ENCODE peak calls at places on chromosomes 13 and 19, in ten cellular contexts. Z, N, H, G, K, P, F, C, W and T are unnamed samples.

GRCh38 chr19:48795855-48796142 is 15.0 kb downstream of the BCAT2 start:
- DNase-seq in Z (no peak), C (no peak), G (no peak), F (no peak), P (no peak), K (no peak), N (no peak), H (peak; percentile 81), W (no peak), T (no peak)

GRCh38 chr19:48631254-48631653 is 5.9 kb downstream of the DBP start:
- DNase-seq in K (no peak), H (no peak), C (no peak), P (no peak), F (no peak), Z (no peak), W (no peak), G (no peak), N (no peak), T (no peak)

GRCh38 chr13:94195715-94196114 is 283.8 kb downstream of the DCT start:
- DNase-seq in G (peak; percentile 96), W (no peak), H (no peak), Z (no peak), C (no peak), N (no peak), F (peak; percentile 77), K (peak; percentile 13), P (peak; percentile 97), T (no peak)

GRCh38 chr19:48196933-48197665 is 26.6 kb downstream of the ZSWIM9 start:
- DNase-seq in K (peak; percentile 57), F (no peak), G (no peak), H (no peak), C (no peak), P (no peak), N (peak; percentile 25), Z (no peak), W (no peak), T (no peak)

GRCh38 chr13:27018230-27018875 is 153.3 kb downstream of the USP12 start:
- DNase-seq in Z (no peak), C (no peak), K (no peak), G (no peak), H (no peak), W (no peak), P (no peak), N (no peak), F (peak; percentile 93), T (peak; percentile 34)

GRCh38 chr19:12065100-12065538 is 588 bp downstream of the ZNF844 start:
- DNase-seq in F (peak; percentile 65), K (peak; percentile 45), P (peak; percentile 15), N (no peak), C (peak; percentile 33), G (peak; percentile 38), Z (no peak), W (no peak), H (no peak), T (no peak)

GRCh38 chr13:112532837-112533745 is 54.9 kb downstream of the TUBGCP3 start:
- DNase-seq in F (no peak), C (peak; percentile 5), W (peak; percentile 42), H (no peak), N (peak; percentile 55), Z (no peak), G (no peak), K (no peak), P (no peak), T (no peak)

GRCh38 chr13:102251817-102252216 is 150.0 kb downstream of the FGF14 start:
- DNase-seq in K (no peak), Z (no peak), W (no peak), G (no peak), N (peak; percentile 30), H (no peak), F (no peak), C (no peak), P (no peak), T (no peak)

GRCh38 chr13:41652735-41653361 is 195.5 kb downstream of the RGCC start:
- DNase-seq in G (peak; percentile 79), N (peak; percentile 60), F (peak; percentile 84), W (peak; percentile 47), C (peak; percentile 50), Z (no peak), K (peak; percentile 14), H (no peak), P (no peak), T (no peak)

GRCh38 chr19:43768273-43769050 is 12.3 kb downstream of the KCNN4 start:
- DNase-seq in W (no peak), N (no peak), G (no peak), P (no peak), K (no peak), H (no peak), C (no peak), F (no peak), Z (no peak), T (peak; percentile 48)

GRCh38 chr13:113109151-113110047 is 3.8 kb downstream of the F7 start:
- DNase-seq in F (no peak), Z (no peak), G (no peak), N (no peak), P (no peak), W (no peak), K (no peak), H (no peak), C (no peak), T (no peak)

GRCh38 chr13:67147257-67148218 is 82.6 kb downstream of the PCDH9 start:
- DNase-seq in F (peak; percentile 63), H (no peak), K (peak; percentile 34), Z (no peak), C (no peak), P (peak; percentile 75), W (no peak), N (no peak), G (peak; percentile 72), T (no peak)

GRCh38 chr13:36275190-36276002 is 22.2 kb downstream of the CCDC169 start:
- DNase-seq in K (peak; percentile 71), F (peak; percentile 88), C (no peak), N (peak; percentile 39), H (no peak), P (peak; percentile 90), W (no peak), G (peak; percentile 72), Z (no peak), T (no peak)

GRCh38 chr19:47542030-47542475 is 27.2 kb upstream of the NAPA start:
- DNase-seq in H (peak; percentile 62), N (peak; percentile 56), F (no peak), Z (no peak), C (no peak), W (no peak), K (peak; percentile 72), G (peak; percentile 59), P (peak; percentile 56), T (no peak)

GRCh38 chr19:39645800-39646411 is 9.8 kb upstream of the LGALS16 start:
- DNase-seq in W (no peak), K (peak; percentile 55), N (no peak), G (peak; percentile 15), F (peak; percentile 10), C (no peak), Z (no peak), P (peak; percentile 7), H (no peak), T (no peak)

GRCh38 chr19:10876459-10877240 is 5.3 kb downstream of the CARM1 start:
- DNase-seq in H (no peak), W (no peak), Z (peak; percentile 25), K (no peak), F (no peak), C (no peak), G (no peak), P (no peak), N (no peak), T (no peak)

GRCh38 chr19:8334458-8335342 is 8.4 kb downstream of the KANK3 start:
- DNase-seq in W (no peak), G (peak; percentile 74), K (peak; percentile 72), N (peak; percentile 86), H (no peak), F (peak; percentile 77), C (no peak), P (no peak), Z (no peak), T (peak; percentile 72)

GRCh38 chr13:32947886-32948285 is 68.3 kb upstream of the KL start:
- DNase-seq in N (peak; percentile 69), P (no peak), F (no peak), C (no peak), G (no peak), H (no peak), K (no peak), Z (no peak), W (no peak), T (no peak)
- H3K36me3 ChIP-seq in N (no peaks in the 10 kb centered on the region), P (no peaks in the 10 kb centered on the region), F (no peaks in the 10 kb centered on the region), C (no peaks in the 10 kb centered on the region), G (no peaks in the 10 kb centered on the region), H (no peaks in the 10 kb centered on the region), K (no peaks in the 10 kb centered on the region), Z (no peaks in the 10 kb centered on the region), W (no peaks in the 10 kb centered on the region), T (no peaks in the 10 kb centered on the region)

GRCh38 chr13:23583491-23583890 is 13.3 kb downstream of the TNFRSF19 start:
- DNase-seq in N (no peak), H (no peak), P (no peak), Z (no peak), W (no peak), G (no peak), F (peak; percentile 22), K (no peak), C (no peak), T (no peak)

GRCh38 chr13:23575632-23576031 is 5.4 kb downstream of the TNFRSF19 start:
- DNase-seq in P (no peak), H (no peak), G (no peak), N (no peak), K (no peak), C (no peak), W (no peak), F (no peak), Z (no peak), T (no peak)

GRCh38 chr13:23578411-23579071 is 8.3 kb downstream of the TNFRSF19 start:
- DNase-seq in K (peak; percentile 65), Z (no peak), N (peak; percentile 76), F (peak; percentile 76), P (peak; percentile 69), H (peak; percentile 74), G (peak; percentile 69), W (peak; percentile 60), C (peak; percentile 63), T (peak; percentile 79)

GRCh38 chr13:23579886-23580706 is 9.9 kb downstream of the TNFRSF19 start:
- DNase-seq in G (peak; percentile 40), Z (no peak), F (peak; percentile 46), W (no peak), P (no peak), N (no peak), C (no peak), K (peak; percentile 59), H (no peak), T (no peak)

GRCh38 chr13:23579072-23579885 is 9.1 kb downstream of the TNFRSF19 start:
- DNase-seq in N (peak; percentile 98), W (peak; percentile 86), P (peak; percentile 83), G (peak; percentile 87), K (peak; percentile 93), H (peak; percentile 96), F (peak; percentile 86), Z (peak; percentile 39), C (peak; percentile 90), T (peak; percentile 93)
- H3K36me3 ChIP-seq in N (no peaks in the 10 kb centered on the region), W (no peaks in the 10 kb centered on the region), P (no peaks in the 10 kb centered on the region), G (peaks cover 9% of the 10 kb centered on the region), K (no peaks in the 10 kb centered on the region), H (no peaks in the 10 kb centered on the region), F (no peaks in the 10 kb centered on the region), Z (no peaks in the 10 kb centered on the region), C (no peaks in the 10 kb centered on the region), T (no peaks in the 10 kb centered on the region)

GRCh38 chr19:14156122-14156521 is 19.7 kb upstream of the ASF1B start:
- DNase-seq in K (no peak), C (no peak), H (no peak), P (no peak), Z (no peak), N (no peak), F (no peak), W (no peak), G (no peak), T (no peak)
- H3K36me3 ChIP-seq in K (peaks cover 29% of the 10 kb centered on the region), C (no peaks in the 10 kb centered on the region), H (no peaks in the 10 kb centered on the region), P (peaks cover 39% of the 10 kb centered on the region), Z (peaks cover 17% of the 10 kb centered on the region), N (peaks cover 5% of the 10 kb centered on the region), F (peaks cover 5% of the 10 kb centered on the region), W (no peaks in the 10 kb centered on the region), G (peaks cover 7% of the 10 kb centered on the region), T (peaks cover 87% of the 10 kb centered on the region)

GRCh38 chr13:49533011-49533410 is 37.3 kb downstream of the PHF11 start:
- DNase-seq in N (no peak), F (no peak), Z (no peak), P (no peak), W (no peak), K (no peak), H (no peak), G (no peak), C (no peak), T (no peak)
- H3K36me3 ChIP-seq in N (peaks cover 38% of the 10 kb centered on the region), F (peaks cover 4% of the 10 kb centered on the region), Z (no peaks in the 10 kb centered on the region), P (no peaks in the 10 kb centered on the region), W (no peaks in the 10 kb centered on the region), K (peaks cover 3% of the 10 kb centered on the region), H (no peaks in the 10 kb centered on the region), G (peaks cover 10% of the 10 kb centered on the region), C (no peaks in the 10 kb centered on the region), T (peaks cover 44% of the 10 kb centered on the region)